ENCODE peak calls at places on chromosomes 12 and 14, in seven cellular contexts. One of them, this sample, is unnamed.

GRCh38 chr12:68636268-68636667 is 25.6 kb downstream of the RAP1B start:
- DNase-seq in GM23338: no peak
- DNase-seq in hepatocyte: peak; percentile 32
- DNase-seq in A549: peak; percentile 53
- DNase-seq in thyroid gland: no peak
- DNase-seq in lung: no peak
- DNase-seq in psoas muscle: no peak
- DNase-seq in this sample: no peak

GRCh38 chr14:61319706-61320105 is 1.7 kb upstream of the PRKCH start:
- DNase-seq in psoas muscle: no peak
- DNase-seq in hepatocyte: no peak
- DNase-seq in GM23338: no peak
- DNase-seq in lung: no peak
- DNase-seq in A549: no peak
- DNase-seq in thyroid gland: peak; percentile 62
- DNase-seq in this sample: no peak

GRCh38 chr14:35341454-35342159 is 49.4 kb downstream of the PSMA6 start:
- DNase-seq in hepatocyte: peak; percentile 85
- DNase-seq in psoas muscle: peak; percentile 95
- DNase-seq in A549: peak; percentile 93
- DNase-seq in thyroid gland: peak; percentile 100
- DNase-seq in GM23338: peak; percentile 50
- DNase-seq in lung: peak; percentile 95
- DNase-seq in this sample: peak; percentile 96

GRCh38 chr12:60308366-60309000 is 712.7 kb downstream of the SLC16A7 start:
- DNase-seq in GM23338: no peak
- DNase-seq in hepatocyte: no peak
- DNase-seq in psoas muscle: no peak
- DNase-seq in thyroid gland: no peak
- DNase-seq in A549: no peak
- DNase-seq in lung: no peak
- DNase-seq in this sample: no peak

GRCh38 chr12:109822951-109823411 is 10.2 kb downstream of the TRPV4 start:
- DNase-seq in thyroid gland: no peak
- DNase-seq in A549: peak; percentile 43
- DNase-seq in GM23338: no peak
- DNase-seq in lung: no peak
- DNase-seq in psoas muscle: peak; percentile 37
- DNase-seq in hepatocyte: no peak
- DNase-seq in this sample: no peak

GRCh38 chr14:93727917-93728650 is 60.2 kb downstream of the PRIMA1 start:
- DNase-seq in psoas muscle: no peak
- DNase-seq in thyroid gland: no peak
- DNase-seq in lung: no peak
- DNase-seq in A549: no peak
- DNase-seq in hepatocyte: no peak
- DNase-seq in GM23338: no peak
- DNase-seq in this sample: no peak

GRCh38 chr12:6122211-6122610 is 2.3 kb downstream of the VWF start:
- DNase-seq in thyroid gland: no peak
- DNase-seq in A549: no peak
- DNase-seq in lung: no peak
- DNase-seq in GM23338: no peak
- DNase-seq in psoas muscle: no peak
- DNase-seq in hepatocyte: no peak
- DNase-seq in this sample: no peak

GRCh38 chr12:101086490-101086889 is 123.5 kb downstream of the SLC5A8 start:
- DNase-seq in thyroid gland: no peak
- DNase-seq in lung: no peak
- DNase-seq in A549: no peak
- DNase-seq in psoas muscle: no peak
- DNase-seq in hepatocyte: no peak
- DNase-seq in GM23338: peak; percentile 37
- DNase-seq in this sample: no peak

GRCh38 chr12:2638273-2639019 is 156.3 kb upstream of the FKBP4 start:
- DNase-seq in hepatocyte: no peak
- DNase-seq in A549: no peak
- DNase-seq in lung: no peak
- DNase-seq in thyroid gland: no peak
- DNase-seq in psoas muscle: no peak
- DNase-seq in GM23338: peak; percentile 37
- DNase-seq in this sample: no peak

GRCh38 chr12:69906411-69907216 is 81.6 kb downstream of the MYRFL start:
- DNase-seq in GM23338: no peak
- DNase-seq in thyroid gland: no peak
- DNase-seq in A549: no peak
- DNase-seq in hepatocyte: no peak
- DNase-seq in psoas muscle: no peak
- DNase-seq in lung: no peak
- DNase-seq in this sample: no peak

GRCh38 chr14:104708606-104709268 is 15.3 kb upstream of the ADSS1 start:
- DNase-seq in thyroid gland: peak; percentile 61
- DNase-seq in lung: peak; percentile 68
- DNase-seq in A549: peak; percentile 81
- DNase-seq in GM23338: peak; percentile 93
- DNase-seq in hepatocyte: peak; percentile 83
- DNase-seq in psoas muscle: peak; percentile 72
- DNase-seq in this sample: peak; percentile 85

GRCh38 chr14:61927521-61927920 is 165.3 kb downstream of the SNAPC1 start:
- DNase-seq in psoas muscle: no peak
- DNase-seq in GM23338: peak; percentile 53
- DNase-seq in lung: no peak
- DNase-seq in thyroid gland: no peak
- DNase-seq in hepatocyte: peak; percentile 40
- DNase-seq in A549: peak; percentile 4
- DNase-seq in this sample: no peak

GRCh38 chr12:31896514-31897039 is 62.6 kb upstream of the RESF1 start:
- DNase-seq in thyroid gland: peak; percentile 9
- DNase-seq in lung: peak; percentile 43
- DNase-seq in psoas muscle: no peak
- DNase-seq in hepatocyte: peak; percentile 60
- DNase-seq in GM23338: peak; percentile 59
- DNase-seq in A549: no peak
- DNase-seq in this sample: no peak

GRCh38 chr14:47539065-47539464 is 136.3 kb downstream of the MDGA2 start:
- DNase-seq in psoas muscle: no peak
- DNase-seq in hepatocyte: peak; percentile 37
- DNase-seq in A549: peak; percentile 13
- DNase-seq in thyroid gland: no peak
- DNase-seq in GM23338: peak; percentile 81
- DNase-seq in lung: no peak
- DNase-seq in this sample: no peak

GRCh38 chr14:68392393-68393085 is 400.3 kb downstream of the ZFP36L1 start:
- DNase-seq in psoas muscle: peak; percentile 48
- DNase-seq in hepatocyte: peak; percentile 79
- DNase-seq in A549: no peak
- DNase-seq in GM23338: no peak
- DNase-seq in lung: peak; percentile 55
- DNase-seq in thyroid gland: peak; percentile 56
- DNase-seq in this sample: peak; percentile 61

GRCh38 chr12:129868566-129868965 is 35.3 kb downstream of the TMEM132D start:
- DNase-seq in hepatocyte: no peak
- DNase-seq in lung: peak; percentile 18
- DNase-seq in thyroid gland: no peak
- DNase-seq in A549: no peak
- DNase-seq in psoas muscle: no peak
- DNase-seq in GM23338: no peak
- DNase-seq in this sample: no peak

GRCh38 chr14:64728856-64729255 is 24.6 kb downstream of the PLEKHG3 start:
- DNase-seq in psoas muscle: no peak
- DNase-seq in A549: no peak
- DNase-seq in lung: no peak
- DNase-seq in thyroid gland: no peak
- DNase-seq in hepatocyte: no peak
- DNase-seq in GM23338: no peak
- DNase-seq in this sample: peak; percentile 19

GRCh38 chr14:73173092-73173735 is 36.9 kb downstream of the PSEN1 start:
- DNase-seq in thyroid gland: no peak
- DNase-seq in hepatocyte: peak; percentile 36
- DNase-seq in psoas muscle: no peak
- DNase-seq in GM23338: peak; percentile 37
- DNase-seq in lung: no peak
- DNase-seq in A549: peak; percentile 60
- DNase-seq in this sample: no peak

GRCh38 chr14:52776816-52777215 is 14.6 kb downstream of the GNPNAT1 start:
- DNase-seq in GM23338: peak; percentile 13
- DNase-seq in psoas muscle: no peak
- DNase-seq in thyroid gland: no peak
- DNase-seq in lung: no peak
- DNase-seq in A549: no peak
- DNase-seq in hepatocyte: no peak
- DNase-seq in this sample: no peak

GRCh38 chr14:95190857-95191256 is 33.5 kb upstream of the DICER1 start:
- DNase-seq in thyroid gland: no peak
- DNase-seq in GM23338: no peak
- DNase-seq in A549: no peak
- DNase-seq in psoas muscle: no peak
- DNase-seq in lung: no peak
- DNase-seq in hepatocyte: no peak
- DNase-seq in this sample: no peak

GRCh38 chr12:84911331-84912190 is 1.0 kb downstream of the SLC6A15 start:
- DNase-seq in A549: peak; percentile 72
- DNase-seq in GM23338: peak; percentile 98
- DNase-seq in lung: no peak
- DNase-seq in hepatocyte: peak; percentile 72
- DNase-seq in psoas muscle: no peak
- DNase-seq in thyroid gland: peak; percentile 48
- DNase-seq in this sample: peak; percentile 36

GRCh38 chr14:31360919-31361662 is 59.3 kb downstream of the HEATR5A start:
- DNase-seq in thyroid gland: no peak
- DNase-seq in GM23338: no peak
- DNase-seq in lung: no peak
- DNase-seq in psoas muscle: no peak
- DNase-seq in A549: peak; percentile 4
- DNase-seq in hepatocyte: no peak
- DNase-seq in this sample: no peak

GRCh38 chr14:79438696-79439342 is 772.5 kb downstream of the DIO2 start:
- DNase-seq in lung: no peak
- DNase-seq in GM23338: no peak
- DNase-seq in A549: no peak
- DNase-seq in psoas muscle: no peak
- DNase-seq in thyroid gland: no peak
- DNase-seq in hepatocyte: no peak
- DNase-seq in this sample: no peak

GRCh38 chr12:20420557-20420956 is 52.2 kb downstream of the PDE3A start:
- DNase-seq in A549: no peak
- DNase-seq in psoas muscle: no peak
- DNase-seq in hepatocyte: no peak
- DNase-seq in thyroid gland: no peak
- DNase-seq in GM23338: no peak
- DNase-seq in lung: no peak
- DNase-seq in this sample: peak; percentile 57
- H3K4me3 ChIP-seq in A549: no peak overlapping the region
- H3K4me3 ChIP-seq in psoas muscle: no peak overlapping the region
- H3K4me3 ChIP-seq in hepatocyte: no peak overlapping the region
- H3K4me3 ChIP-seq in thyroid gland: no peak overlapping the region
- H3K4me3 ChIP-seq in GM23338: no peak overlapping the region
- H3K4me3 ChIP-seq in lung: no peak overlapping the region
- H3K4me3 ChIP-seq in this sample: no peak overlapping the region

GRCh38 chr12:52708010-52708409 is 4.7 kb upstream of the KRT77 start:
- DNase-seq in thyroid gland: no peak
- DNase-seq in psoas muscle: no peak
- DNase-seq in A549: no peak
- DNase-seq in hepatocyte: no peak
- DNase-seq in GM23338: peak; percentile 27
- DNase-seq in lung: no peak
- DNase-seq in this sample: no peak
- TF ChIP-seq CTCF in thyroid gland: no peak
- TF ChIP-seq CTCF in psoas muscle: no peak
- TF ChIP-seq CTCF in A549: no peak
- TF ChIP-seq CTCF in hepatocyte: no peak
- TF ChIP-seq CTCF in GM23338: no peak
- TF ChIP-seq CTCF in lung: no peak
- TF ChIP-seq CTCF in this sample: no peak

GRCh38 chr12:88934163-88934747 is 354.0 kb upstream of the KITLG start:
- DNase-seq in A549: no peak
- DNase-seq in GM23338: no peak
- DNase-seq in hepatocyte: peak; percentile 22
- DNase-seq in psoas muscle: no peak
- DNase-seq in thyroid gland: no peak
- DNase-seq in lung: no peak
- DNase-seq in this sample: no peak
- H3K4me1 ChIP-seq in A549: peaks cover 5% of the 10 kb centered on the region
- H3K4me1 ChIP-seq in GM23338: peaks cover 17% of the 10 kb centered on the region
- H3K4me1 ChIP-seq in hepatocyte: peaks cover 10% of the 10 kb centered on the region
- H3K4me1 ChIP-seq in psoas muscle: no peaks in the 10 kb centered on the region
- H3K4me1 ChIP-seq in thyroid gland: no peaks in the 10 kb centered on the region
- H3K4me1 ChIP-seq in lung: no peaks in the 10 kb centered on the region
- H3K4me1 ChIP-seq in this sample: no peaks in the 10 kb centered on the region

DNA sequence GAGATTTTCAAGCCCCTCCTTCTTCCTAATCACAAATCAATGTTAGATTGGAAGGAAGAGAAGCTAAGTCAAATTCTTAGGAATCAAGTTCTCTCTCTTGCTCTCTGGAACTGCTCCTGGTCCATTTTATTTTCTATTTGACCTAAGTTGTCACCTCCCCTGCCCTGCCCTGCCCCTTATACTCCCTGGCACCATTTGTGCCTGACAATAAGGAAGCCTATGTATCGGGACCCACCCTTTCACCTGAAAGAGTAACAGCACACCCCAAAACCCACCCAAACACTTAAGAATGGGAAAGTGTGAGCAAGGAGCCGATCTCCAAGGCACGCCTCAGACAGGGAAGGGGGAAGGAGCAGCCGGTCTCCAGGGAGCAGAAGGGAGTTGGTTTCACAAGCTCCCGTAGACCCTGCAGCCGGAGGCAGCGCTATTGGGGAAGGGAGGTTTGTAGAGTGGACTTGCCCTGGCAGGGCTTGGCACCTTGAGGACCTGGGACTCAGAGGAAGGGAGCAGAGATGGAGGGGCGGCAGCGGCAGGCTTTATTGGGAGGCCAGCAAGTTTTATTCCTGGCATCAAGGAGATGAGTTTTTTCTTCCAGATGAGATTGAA is 1.6 kb downstream of the LRRC74A start:
- DNase-seq in A549: no peak
- DNase-seq in psoas muscle: peak; percentile 18
- DNase-seq in thyroid gland: no peak
- DNase-seq in GM23338: peak; percentile 18
- DNase-seq in lung: no peak
- DNase-seq in hepatocyte: no peak
- DNase-seq in this sample: no peak
- H3K4me3 ChIP-seq in A549: no peak overlapping the region
- H3K4me3 ChIP-seq in psoas muscle: peak overlapping the region; percentile 53
- H3K4me3 ChIP-seq in thyroid gland: no peak overlapping the region
- H3K4me3 ChIP-seq in GM23338: no peak overlapping the region
- H3K4me3 ChIP-seq in lung: no peak overlapping the region
- H3K4me3 ChIP-seq in hepatocyte: no peak overlapping the region
- H3K4me3 ChIP-seq in this sample: no peak overlapping the region

DNA sequence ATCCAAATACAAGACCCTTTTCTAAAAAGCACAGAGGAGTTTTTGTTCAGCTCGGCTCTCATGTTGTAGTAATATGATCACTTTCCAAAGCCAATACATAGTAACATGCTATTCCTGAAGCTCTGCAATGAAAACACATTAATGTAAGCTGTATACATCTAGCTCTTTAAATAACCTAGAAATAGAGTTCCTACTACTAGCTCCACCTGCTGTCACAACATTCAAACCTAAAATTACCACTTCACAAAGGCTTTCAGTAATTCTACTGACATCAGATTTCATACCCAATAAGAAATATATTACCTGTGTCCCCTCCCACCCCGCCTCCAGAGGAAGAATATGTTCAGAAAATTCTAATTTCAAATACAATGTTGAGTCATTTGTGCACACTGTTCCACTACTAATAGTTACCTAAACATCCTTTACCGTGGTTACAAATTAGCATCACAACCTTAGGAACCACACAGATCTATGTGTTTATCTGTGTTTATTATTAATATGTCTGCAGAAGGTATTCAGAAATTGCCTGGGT is 17.8 kb downstream of the EFCAB11 start:
- DNase-seq in hepatocyte: no peak
- DNase-seq in GM23338: no peak
- DNase-seq in thyroid gland: no peak
- DNase-seq in A549: no peak
- DNase-seq in psoas muscle: no peak
- DNase-seq in lung: no peak
- DNase-seq in this sample: no peak
- TF ChIP-seq CTCF in hepatocyte: peak; percentile 33
- TF ChIP-seq CTCF in GM23338: no peak
- TF ChIP-seq CTCF in thyroid gland: no peak
- TF ChIP-seq CTCF in A549: peak; percentile 10
- TF ChIP-seq CTCF in psoas muscle: no peak
- TF ChIP-seq CTCF in lung: no peak
- TF ChIP-seq CTCF in this sample: no peak